ENCODE peak calls at places on chromosomes 16 and 17, in nine cellular contexts. G is A549, R is stomach, W is transverse colon, E is esophagus muscularis mucosa, P is tibial nerve, M is K562, T is ovary, V is H1. Y is an unnamed sample.

GRCh38 chr17:33725675-33726271 is 432.7 kb upstream of the ASIC2 start:
- DNase-seq in G (peak), R (peak), W (peak), E (no peak), P (no peak), M (peak), T (no peak), V (peak), Y (no peak)

GRCh38 chr16:57260294-57260929 is 15.4 kb downstream of the ARL2BP start:
- DNase-seq in G (no peak), R (peak), W (peak), E (no peak), P (no peak), M (peak), T (no peak), V (peak), Y (peak)

GRCh38 chr16:89048087-89048729 is 45.4 kb upstream of the ACSF3 start:
- DNase-seq in G (no peak), R (no peak), W (no peak), E (no peak), P (no peak), M (no peak), T (no peak), V (no peak), Y (peak)

GRCh38 chr16:51337662-51338061 is 186.6 kb upstream of the SALL1 start:
- DNase-seq in G (no peak), R (no peak), W (no peak), E (no peak), P (no peak), M (no peak), T (no peak), V (no peak), Y (no peak)

GRCh38 chr17:79446347-79446746 is 164.5 kb downstream of the RBFOX3 start:
- DNase-seq in G (no peak), R (no peak), W (no peak), E (no peak), P (no peak), M (no peak), T (no peak), V (no peak), Y (no peak)

GRCh38 chr16:63361032-63361624 is 1324.9 kb upstream of the CDH8 start:
- DNase-seq in G (peak), R (no peak), W (no peak), E (no peak), P (no peak), M (peak), T (no peak), V (no peak), Y (no peak)

GRCh38 chr16:57863434-57864160 is 61.3 kb upstream of the KIFC3 start:
- DNase-seq in G (peak), R (peak), W (peak), E (no peak), P (peak), M (no peak), T (peak), V (peak), Y (peak)

GRCh38 chr17:62628845-62629555 is 1.5 kb downstream of the MRC2 start:
- DNase-seq in G (no peak), R (no peak), W (no peak), E (no peak), P (no peak), M (no peak), T (peak), V (no peak), Y (no peak)

GRCh38 chr16:57226701-57227621 is 18.1 kb upstream of the ARL2BP start:
- DNase-seq in G (no peak), R (no peak), W (no peak), E (no peak), P (no peak), M (no peak), T (no peak), V (no peak), Y (no peak)

GRCh38 chr17:10249271-10250010 is 51.0 kb upstream of the GAS7 start:
- DNase-seq in G (no peak), R (no peak), W (no peak), E (no peak), P (no peak), M (no peak), T (no peak), V (no peak), Y (no peak)

GRCh38 chr16:49593423-49594040 is 219.9 kb downstream of the C16orf78 start:
- DNase-seq in G (no peak), R (peak), W (no peak), E (no peak), P (no peak), M (no peak), T (peak), V (no peak), Y (no peak)

GRCh38 chr16:20515580-20516179 is 60.5 kb downstream of the ACSM2B start:
- DNase-seq in G (no peak), R (no peak), W (no peak), E (peak), P (no peak), M (no peak), T (no peak), V (no peak), Y (no peak)

GRCh38 chr17:60447375-60447774 is 25.1 kb downstream of the CHCT1 start:
- DNase-seq in G (no peak), R (no peak), W (no peak), E (no peak), P (no peak), M (no peak), T (no peak), V (no peak), Y (no peak)

GRCh38 chr16:81531415-81531814 is 86.8 kb downstream of the CMIP start:
- DNase-seq in G (peak), R (no peak), W (peak), E (no peak), P (no peak), M (no peak), T (no peak), V (no peak), Y (no peak)

GRCh38 chr16:81532491-81533174 is 88.0 kb downstream of the CMIP start:
- DNase-seq in G (peak), R (no peak), W (peak), E (no peak), P (no peak), M (no peak), T (no peak), V (no peak), Y (no peak)

GRCh38 chr16:81528258-81528657 is 83.7 kb downstream of the CMIP start:
- DNase-seq in G (no peak), R (no peak), W (no peak), E (no peak), P (no peak), M (peak), T (no peak), V (no peak), Y (no peak)

GRCh38 chr16:81530814-81531213 is 86.2 kb downstream of the CMIP start:
- DNase-seq in G (no peak), R (no peak), W (no peak), E (no peak), P (no peak), M (no peak), T (no peak), V (no peak), Y (no peak)

GRCh38 chr16:81530296-81530721 is 85.7 kb downstream of the CMIP start:
- DNase-seq in G (no peak), R (no peak), W (no peak), E (no peak), P (no peak), M (no peak), T (no peak), V (no peak), Y (no peak)
- TF ChIP-seq EP300 in G (no peak), R (no peak), W (no peak), E (no peak), P (no peak), M (no peak), T (no peak), V (no peak), Y (no peak)

GRCh38 chr17:78325076-78325712 is 34.7 kb downstream of the SOCS3 start:
- DNase-seq in G (no peak), R (no peak), W (peak), E (no peak), P (no peak), M (peak), T (no peak), V (no peak), Y (peak)
- TF ChIP-seq EP300 in G (no peak), R (no peak), W (no peak), E (peak), P (no peak), M (no peak), T (no peak), V (no peak), Y (no peak)

DNA sequence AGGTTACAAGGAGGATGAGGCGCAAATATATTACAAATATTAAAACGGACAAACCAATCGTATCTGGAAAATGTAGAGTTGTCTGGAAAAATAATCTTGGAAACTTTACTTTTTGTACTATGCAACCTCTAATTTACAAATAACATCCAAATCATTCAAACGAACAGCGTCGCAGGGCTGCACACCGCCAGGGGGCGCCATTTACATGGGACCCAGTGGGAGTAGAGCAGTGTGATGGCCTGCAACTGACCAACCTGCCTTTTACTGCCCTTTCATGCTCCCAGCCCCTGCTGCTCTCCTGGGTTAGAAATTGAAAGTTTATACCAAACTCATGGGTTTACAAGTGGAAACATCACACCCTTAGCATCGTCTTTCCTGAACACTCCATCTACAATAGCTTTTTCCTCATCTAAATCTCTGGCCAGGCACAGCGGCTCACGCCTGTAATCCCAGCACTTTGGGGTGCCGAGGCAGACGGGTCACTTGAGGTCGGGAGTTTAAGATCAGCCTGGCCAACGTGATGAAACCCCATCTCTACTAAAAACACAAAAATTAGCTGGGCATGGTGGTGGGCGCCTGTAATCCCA is 10.0 kb downstream of the PITPNC1 start:
- DNase-seq in G (peak), R (peak), W (peak), E (no peak), P (no peak), M (peak), T (no peak), V (no peak), Y (no peak)
- TF ChIP-seq EP300 in G (no peak), R (no peak), W (no peak), E (no peak), P (no peak), M (no peak), T (no peak), V (no peak), Y (no peak)

DNA sequence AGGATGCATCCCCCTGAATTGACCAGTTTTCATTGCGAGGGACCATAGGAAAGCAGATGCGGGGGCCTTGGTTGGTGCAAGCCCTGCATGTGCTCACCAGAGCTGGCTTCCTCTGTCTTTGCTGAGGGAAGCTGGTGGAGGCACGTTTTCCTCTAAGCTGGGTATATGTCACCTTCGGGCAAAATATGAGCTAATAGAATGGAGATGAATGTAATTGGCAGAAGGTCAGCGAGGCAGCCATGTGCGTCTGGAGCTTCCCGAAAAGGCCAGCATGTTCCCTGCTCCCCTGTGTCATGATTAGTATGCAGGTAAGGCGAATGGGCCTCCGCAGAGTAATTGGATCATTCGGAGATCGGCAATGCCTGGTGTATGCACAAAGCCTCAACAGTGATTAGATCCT is 806.2 kb upstream of the EEF2KMT start:
- DNase-seq in G (no peak), R (no peak), W (no peak), E (no peak), P (no peak), M (no peak), T (no peak), V (no peak), Y (no peak)
- TF ChIP-seq EP300 in G (no peak), R (no peak), W (no peak), E (no peak), P (no peak), M (no peak), T (no peak), V (no peak), Y (no peak)

GRCh38 chr16:84597518-84598390 is 20.1 kb downstream of the COTL1 start:
- DNase-seq in G (no peak), R (no peak), W (no peak), E (no peak), P (no peak), M (no peak), T (no peak), V (no peak), Y (no peak)

GRCh38 chr16:84598391-84598750 is 19.5 kb downstream of the COTL1 start:
- DNase-seq in G (no peak), R (no peak), W (no peak), E (no peak), P (no peak), M (no peak), T (no peak), V (no peak), Y (no peak)

GRCh38 chr16:84596801-84597517 is 20.9 kb downstream of the COTL1 start:
- DNase-seq in G (no peak), R (no peak), W (no peak), E (no peak), P (no peak), M (no peak), T (no peak), V (no peak), Y (no peak)

GRCh38 chr16:84600343-84601229 is 17.3 kb downstream of the COTL1 start:
- DNase-seq in G (no peak), R (no peak), W (no peak), E (no peak), P (no peak), M (no peak), T (no peak), V (no peak), Y (no peak)

GRCh38 chr16:84599528-84600202 is 18.2 kb downstream of the COTL1 start:
- DNase-seq in G (peak), R (peak), W (peak), E (no peak), P (no peak), M (no peak), T (peak), V (peak), Y (peak)
- TF ChIP-seq EP300 in G (no peak), R (no peak), W (no peak), E (no peak), P (no peak), M (no peak), T (no peak), V (no peak), Y (no peak)

GRCh38 chr17:81456798-81457197 is 55.8 kb downstream of the ACTG1 start:
- DNase-seq in G (no peak), R (no peak), W (no peak), E (no peak), P (no peak), M (no peak), T (no peak), V (no peak), Y (no peak)

GRCh38 chr17:81454473-81454872 is 58.1 kb downstream of the ACTG1 start:
- DNase-seq in G (no peak), R (no peak), W (no peak), E (no peak), P (no peak), M (no peak), T (no peak), V (no peak), Y (no peak)

GRCh38 chr17:81456091-81456490 is 56.5 kb downstream of the ACTG1 start:
- DNase-seq in G (no peak), R (no peak), W (no peak), E (no peak), P (no peak), M (no peak), T (no peak), V (no peak), Y (no peak)

GRCh38 chr17:81453712-81454111 is 58.5 kb downstream of the BAHCC1 start:
- DNase-seq in G (no peak), R (no peak), W (no peak), E (no peak), P (no peak), M (no peak), T (no peak), V (no peak), Y (no peak)

DNA sequence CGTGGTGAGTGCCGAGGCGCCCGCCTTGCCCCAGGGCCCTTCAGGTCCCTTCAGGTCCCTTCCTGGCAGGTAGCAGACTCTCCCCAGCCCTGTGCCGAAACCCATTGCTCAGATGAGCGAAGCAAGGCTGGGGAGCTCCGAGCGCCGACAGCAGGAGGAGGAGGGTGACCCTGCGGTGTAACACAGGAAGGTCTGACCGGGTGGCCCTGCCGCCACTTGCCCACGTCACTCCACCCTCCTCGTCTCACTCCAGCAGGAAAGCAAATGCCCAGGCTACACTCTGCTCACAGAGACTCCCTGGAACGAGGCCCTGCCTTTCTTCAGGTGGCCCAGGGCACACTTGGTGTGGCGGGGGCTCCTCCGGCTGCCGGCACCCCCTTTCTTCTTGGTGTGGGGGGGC is 57.2 kb downstream of the ACTG1 start:
- DNase-seq in G (no peak), R (no peak), W (no peak), E (no peak), P (no peak), M (no peak), T (no peak), V (no peak), Y (no peak)
- TF ChIP-seq EP300 in G (no peak), R (no peak), W (no peak), E (no peak), P (no peak), M (no peak), T (no peak), V (no peak), Y (no peak)

Y was measured in sigmoid colon.